ENCODE peak calls at places on chromosomes 12 and 14, in four cellular contexts. R is WTC11, D is astrocyte of the spinal cord, P is epithelial cell of esophagus. S is an unnamed sample.

GRCh38 chr12:96099986-96100385 is 64.6 kb upstream of the LTA4H start:
- DNase-seq in D (no peak), R (no peak), P (no peak), S (no peak)

GRCh38 chr14:68759017-68759569 is 33.8 kb downstream of the ZFP36L1 start:
- DNase-seq in P (no peak), R (no peak), D (no peak), S (no peak)

GRCh38 chr12:38761111-38761510 is 144.3 kb downstream of the CPNE8 start:
- DNase-seq in R (no peak), D (no peak), P (peak; percentile 65), S (no peak)

GRCh38 chr14:29926228-29926627 is 1.4 kb downstream of the PRKD1 start:
- DNase-seq in D (no peak), P (no peak), R (no peak), S (no peak)

GRCh38 chr14:21543426-21544350 is 17.5 kb upstream of the SALL2 start:
- DNase-seq in D (no peak), P (peak; percentile 25), R (no peak), S (no peak)

GRCh38 chr14:55553791-55554190 is 26.2 kb upstream of the KTN1 start:
- DNase-seq in D (no peak), R (no peak), P (peak; percentile 60), S (no peak)

GRCh38 chr12:54398995-54399793 is 14.7 kb upstream of the ZNF385A start:
- DNase-seq in R (peak; percentile 94), D (peak; percentile 84), P (peak; percentile 83), S (no peak)

GRCh38 chr12:18583655-18584054 is 154.2 kb downstream of the PLCZ1 start:
- DNase-seq in D (no peak), P (no peak), R (no peak), S (no peak)

GRCh38 chr12:49369723-49370145 is 2.5 kb downstream of the SPATS2 start:
- DNase-seq in P (peak; percentile 52), D (peak; percentile 35), R (peak; percentile 28), S (no peak)

GRCh38 chr12:132210223-132211055 is 66.2 kb downstream of the NOC4L start:
- DNase-seq in D (no peak), R (peak; percentile 70), P (no peak), S (no peak)

GRCh38 chr12:64212066-64212746 is 9.9 kb downstream of the KICS2 start:
- DNase-seq in P (no peak), D (no peak), R (no peak), S (no peak)

GRCh38 chr12:104569348-104570173 is 112.8 kb downstream of the CHST11 start:
- DNase-seq in D (no peak), R (no peak), P (no peak), S (no peak)

GRCh38 chr14:105447651-105448640 is 26.7 kb upstream of the CRIP2 start:
- DNase-seq in D (no peak), P (no peak), R (no peak), S (no peak)

GRCh38 chr12:13000935-13001724 is 1.1 kb upstream of the HEBP1 start:
- DNase-seq in D (peak; percentile 54), P (peak; percentile 59), R (peak; percentile 63), S (no peak)

GRCh38 chr14:72605921-72606220 is 288.0 kb downstream of the DPF3 start:
- DNase-seq in R (no peak), D (no peak), P (no peak), S (no peak)

GRCh38 chr14:53716521-53716920 is 240.1 kb downstream of the BMP4 start:
- DNase-seq in D (no peak), P (no peak), R (no peak), S (no peak)

GRCh38 chr12:65232490-65233077 is 45.9 kb upstream of the MSRB3 start:
- DNase-seq in D (peak; percentile 61), R (no peak), P (peak; percentile 15), S (no peak)

GRCh38 chr12:55931780-55932545 is 1.0 kb downstream of the DGKA start:
- DNase-seq in P (peak; percentile 67), D (peak; percentile 43), R (peak; percentile 65), S (no peak)

GRCh38 chr14:81170829-81171195 is 49.9 kb downstream of the GTF2A1 start:
- DNase-seq in D (no peak), R (no peak), P (no peak), S (no peak)
- TF ChIP-seq CTCF in D (no peak), R (no peak), P (no peak), S (peak; percentile 69)

GRCh38 chr12:66942741-66943465 is 264.0 kb upstream of the GRIP1 start:
- DNase-seq in P (no peak), R (peak; percentile 32), D (no peak), S (no peak)
- TF ChIP-seq CTCF in P (no peak), R (no peak), D (no peak), S (peak; percentile 11)

DNA sequence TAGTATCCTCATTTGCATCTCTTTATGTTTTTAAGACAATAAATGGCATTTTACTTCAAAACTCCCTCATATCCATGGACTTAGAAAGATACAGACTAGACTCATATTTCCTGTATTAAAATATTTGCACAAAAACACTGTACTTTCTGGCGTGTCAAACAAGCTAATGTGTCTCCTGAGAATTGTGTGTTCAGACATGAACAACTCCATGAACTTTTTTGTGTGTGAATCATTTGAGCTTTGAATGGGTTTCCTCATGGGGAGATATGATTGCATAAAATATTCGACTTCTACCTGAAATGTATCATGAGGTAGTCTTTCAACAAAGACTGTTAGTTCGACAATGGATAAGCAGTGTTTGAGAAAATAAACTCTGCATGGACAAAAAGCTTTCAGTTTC is 58.8 kb downstream of the TMEM30B start:
- DNase-seq in D (no peak), R (no peak), P (peak; percentile 78), S (no peak)
- TF ChIP-seq CTCF in D (no peak), R (no peak), P (no peak), S (no peak)

DNA sequence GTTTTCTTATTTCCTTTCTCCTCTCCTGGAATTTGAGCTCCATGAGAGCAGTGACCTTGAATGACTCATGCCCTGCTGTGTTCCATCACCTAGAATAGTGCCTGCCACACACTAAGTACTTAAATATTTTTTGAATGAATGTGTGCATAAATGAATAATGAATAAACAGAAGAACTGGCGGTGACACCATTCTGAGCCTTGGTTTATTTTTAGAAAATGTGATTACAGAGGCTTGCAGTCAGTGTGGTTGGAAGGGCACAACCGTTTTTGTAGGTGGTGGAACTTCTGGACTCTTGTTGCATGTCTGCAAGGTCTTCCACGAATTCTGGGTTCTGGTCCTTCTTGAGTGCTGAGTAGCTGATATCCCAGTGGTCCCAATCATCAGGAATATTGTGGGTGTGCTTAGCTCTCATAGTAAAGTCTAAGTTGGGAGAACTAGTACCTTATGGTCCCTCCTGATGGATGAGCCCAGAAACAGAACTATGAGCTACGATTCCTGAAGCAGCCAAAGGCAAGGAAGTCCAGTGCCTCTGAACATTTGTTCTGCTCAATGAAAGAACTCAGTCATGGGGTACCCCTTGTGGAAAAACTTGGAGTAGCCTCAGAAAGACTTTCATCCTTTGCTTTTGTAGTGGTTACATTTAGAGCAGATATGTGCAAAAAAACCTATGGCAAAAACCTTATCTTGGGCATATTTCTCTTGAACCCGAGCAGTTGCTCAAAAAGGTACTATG is 28.8 kb upstream of the BHLHE41 start:
- DNase-seq in R (no peak), P (peak; percentile 95), D (peak; percentile 95), S (no peak)
- TF ChIP-seq CTCF in R (no peak), P (no peak), D (peak; percentile 11), S (peak; percentile 51)

DNA sequence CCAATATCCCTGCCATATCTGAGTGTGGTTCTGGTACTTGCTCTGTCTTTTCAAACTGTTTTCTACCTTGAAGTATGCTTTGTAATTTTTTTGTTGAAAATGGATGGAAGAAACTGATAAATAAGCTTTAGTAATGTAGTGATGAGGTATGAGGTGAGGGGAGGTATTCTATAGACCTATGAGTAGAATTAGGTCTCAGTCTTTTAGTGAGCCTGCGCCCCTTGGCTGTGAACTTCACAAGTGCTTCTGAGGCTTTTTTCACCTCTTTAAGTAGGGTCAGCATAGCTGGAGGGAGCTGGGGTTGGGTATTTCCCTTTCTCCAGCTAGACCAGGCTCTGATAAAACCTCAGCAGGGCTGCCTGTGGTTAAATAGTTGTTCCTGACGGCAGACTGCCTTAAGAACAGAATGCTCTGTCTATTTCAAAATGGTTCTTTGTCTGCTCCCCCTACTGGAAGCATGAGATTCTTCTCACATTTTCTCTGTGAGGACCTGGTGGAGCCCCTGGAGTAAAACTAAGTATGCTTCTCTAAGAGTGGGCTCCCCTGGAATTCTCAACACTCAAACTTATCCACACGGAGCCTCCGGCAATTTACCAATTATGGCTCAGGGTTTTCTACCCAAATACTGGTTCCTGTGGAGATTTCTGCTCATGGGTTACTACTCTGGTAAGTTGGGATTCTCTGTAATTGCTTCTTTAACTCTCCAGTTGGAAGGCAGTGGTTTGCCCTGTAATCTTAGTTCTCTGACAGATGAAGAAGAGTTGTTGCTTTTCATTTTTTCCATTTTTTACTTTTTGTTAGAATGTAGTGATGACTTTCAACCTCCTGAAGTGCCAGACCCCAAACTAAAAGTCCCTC is 13.1 kb downstream of the KRT5 start:
- DNase-seq in D (peak; percentile 79), R (no peak), P (peak; percentile 65), S (no peak)
- TF ChIP-seq CTCF in D (peak; percentile 72), R (peak; percentile 31), P (peak; percentile 68), S (peak; percentile 84)

GRCh38 chr12:28192145-28192544 is 1.9 kb downstream of the CCDC91 start:
- DNase-seq in R (no peak), D (no peak), P (no peak), S (no peak)

GRCh38 chr12:28191018-28191595 is 851 bp downstream of the CCDC91 start:
- DNase-seq in R (no peak), D (no peak), P (peak; percentile 60), S (no peak)

GRCh38 chr12:28191690-28192089 is 1.4 kb downstream of the CCDC91 start:
- DNase-seq in D (peak; percentile 19), P (no peak), R (no peak), S (no peak)

GRCh38 chr12:28189774-28190320 is 409 bp upstream of the CCDC91 start:
- DNase-seq in P (no peak), R (no peak), D (no peak), S (no peak)

DNA sequence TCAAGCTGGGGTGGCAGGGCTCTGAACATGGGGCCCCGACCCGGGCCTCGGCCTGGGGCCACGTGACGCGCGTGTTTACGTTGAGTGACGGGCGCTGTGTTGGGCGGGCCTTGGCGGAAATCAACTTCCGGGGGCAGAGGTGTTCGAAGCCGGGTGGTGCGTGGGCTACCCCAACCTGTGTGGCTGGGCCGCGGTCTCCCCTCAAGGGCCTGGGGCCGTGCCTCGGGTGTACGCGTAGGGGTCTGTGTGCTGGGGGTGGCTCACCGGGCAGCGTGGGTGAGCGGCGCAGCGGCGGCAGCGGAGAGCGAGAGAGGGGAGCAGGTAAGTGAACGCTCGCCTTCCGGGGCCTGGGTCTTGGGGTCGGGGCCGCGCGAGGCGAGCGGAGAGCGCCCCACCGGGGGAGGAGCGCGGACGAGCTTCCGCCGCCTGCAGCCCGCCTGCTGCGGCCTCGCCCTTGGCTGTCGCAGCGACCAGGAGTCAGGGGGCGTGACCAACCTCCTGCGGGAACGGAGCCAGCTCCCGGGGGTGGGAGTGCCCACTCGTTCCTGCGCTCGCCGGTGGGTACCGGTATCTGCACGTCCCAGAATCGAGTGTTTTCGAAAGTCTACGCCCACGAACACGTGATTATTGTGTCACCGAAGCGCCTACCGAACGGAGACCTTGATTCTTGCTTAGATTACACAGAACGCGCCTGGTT is at the start of gene CCDC91:
- DNase-seq in P (peak; percentile 86), D (peak; percentile 80), R (peak; percentile 73), S (peak; percentile 92)
- TF ChIP-seq CTCF in P (no peak), D (no peak), R (no peak), S (peak; percentile 26)

GRCh38 chr12:91129662-91130362 is 18.5 kb upstream of the LUM start:
- DNase-seq in R (no peak), P (no peak), D (no peak), S (no peak)
- TF ChIP-seq CTCF in R (no peak), P (no peak), D (no peak), S (no peak)

GRCh38 chr14:22847661-22848341 is 11.4 kb downstream of the MMP14 start:
- DNase-seq in D (peak; percentile 45), P (peak; percentile 16), R (no peak), S (no peak)
- TF ChIP-seq CTCF in D (no peak), P (no peak), R (no peak), S (peak; percentile 42)